ENCODE peak calls at places on chromosomes 12 and 14, in ten cellular contexts. I is cardiac muscle cell, K is progenitor cell of endocrine pancreas, X is Caco-2, G is RWPE1, C is pancreas, Q is uterus, L is astrocyte of the spinal cord, S is HL-60, W is tibial artery. T is an unnamed sample.

GRCh38 chr14:21711360-21711961 is 37.8 kb upstream of the OR4E1 start:
- DNase-seq in L (peak; percentile 61), S (peak; percentile 28), I (peak; percentile 69), K (no peak), X (peak; percentile 37), G (peak; percentile 47), C (peak; percentile 14), Q (no peak), W (no peak), T (no peak)

GRCh38 chr12:48882325-48882687 is 16.6 kb upstream of the RND1 start:
- DNase-seq in C (no peak), I (peak; percentile 65), G (no peak), S (no peak), X (peak; percentile 48), L (peak; percentile 12), Q (peak; percentile 31), K (no peak), W (peak; percentile 24), T (no peak)

GRCh38 chr12:68888243-68888642 is 44.7 kb downstream of the CPM start:
- DNase-seq in X (no peak), W (no peak), G (no peak), C (no peak), L (no peak), K (no peak), S (no peak), I (no peak), Q (no peak), T (no peak)

GRCh38 chr12:114902665-114903393 is 218.9 kb upstream of the TBX3 start:
- DNase-seq in S (no peak), L (peak; percentile 90), G (no peak), Q (no peak), I (peak; percentile 68), K (no peak), C (no peak), X (peak; percentile 40), W (no peak), T (no peak)

GRCh38 chr14:43410631-43411030 is 1096.5 kb downstream of the FSCB start:
- DNase-seq in S (no peak), L (no peak), K (no peak), I (no peak), W (no peak), G (no peak), X (peak; percentile 6), Q (no peak), C (no peak), T (no peak)

GRCh38 chr12:108822458-108823205 is 34.8 kb downstream of the SSH1 start:
- DNase-seq in W (no peak), S (no peak), G (no peak), L (no peak), C (no peak), Q (no peak), K (no peak), X (no peak), I (peak; percentile 56), T (no peak)

GRCh38 chr12:1496162-1496925 is 98.0 kb downstream of the FBXL14 start:
- DNase-seq in W (no peak), C (peak; percentile 28), X (no peak), Q (no peak), K (no peak), I (peak; percentile 36), S (no peak), G (no peak), L (peak; percentile 42), T (no peak)

GRCh38 chr12:57897296-57897974 is 43.9 kb upstream of the ATP23 start:
- DNase-seq in I (no peak), L (no peak), X (no peak), C (no peak), W (no peak), K (no peak), S (no peak), G (no peak), Q (no peak), T (no peak)

DNA sequence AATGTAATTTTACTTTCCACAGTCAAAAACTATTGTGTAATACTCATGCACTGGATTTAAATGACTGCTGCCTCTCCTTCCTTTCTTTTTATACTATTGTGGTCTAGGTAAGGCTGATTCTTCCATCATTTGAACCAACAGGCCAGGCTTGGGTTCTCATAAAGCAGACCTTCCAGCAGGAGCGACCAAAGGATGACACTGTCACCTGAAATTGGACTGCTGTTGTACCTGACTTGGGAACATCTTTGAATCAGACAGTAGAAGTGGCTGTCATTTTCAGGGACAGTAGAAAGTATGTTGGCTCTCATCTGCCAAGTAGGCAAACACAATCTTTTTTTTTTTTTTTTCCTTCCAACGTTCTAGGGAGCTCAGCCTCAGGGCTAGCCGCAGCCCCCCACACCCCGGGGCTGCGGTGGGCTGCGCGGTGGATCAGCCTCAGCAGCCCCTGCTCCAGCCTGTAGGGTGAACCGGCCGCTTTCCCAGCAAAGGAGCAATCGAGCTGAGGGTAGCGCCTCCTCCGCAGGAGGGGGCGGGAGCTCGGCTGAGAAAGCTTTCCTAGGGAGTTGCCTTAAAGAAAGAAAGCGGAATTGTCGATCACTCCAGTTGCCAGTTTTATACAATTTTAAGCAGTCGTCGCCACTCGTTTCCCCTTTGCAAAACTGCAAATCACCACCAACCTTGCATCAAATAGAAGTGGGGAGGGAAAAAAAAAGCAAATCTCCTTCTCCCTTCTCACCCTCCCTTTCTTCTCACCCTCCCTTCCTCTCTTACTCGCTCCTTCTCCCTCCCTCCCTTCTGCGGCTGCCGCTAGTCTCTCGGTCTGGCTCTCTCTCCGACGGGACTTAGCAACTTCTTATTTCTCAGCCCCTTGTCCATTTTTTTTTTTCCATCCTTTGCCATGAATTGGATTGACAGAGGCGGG is at the start of gene PDE3A:
- DNase-seq in X (peak; percentile 54), I (peak; percentile 89), K (peak; percentile 67), S (peak; percentile 44), W (peak; percentile 71), Q (peak; percentile 59), L (peak; percentile 91), C (peak; percentile 25), G (peak; percentile 23), T (no peak)
- TF ChIP-seq CTCF in X (no peak), I (peak; percentile 38), K (peak; percentile 53), S (no peak), W (peak; percentile 49), Q (no peak), L (peak; percentile 26), C (no peak), G (no peak), T (no peak)

DNA sequence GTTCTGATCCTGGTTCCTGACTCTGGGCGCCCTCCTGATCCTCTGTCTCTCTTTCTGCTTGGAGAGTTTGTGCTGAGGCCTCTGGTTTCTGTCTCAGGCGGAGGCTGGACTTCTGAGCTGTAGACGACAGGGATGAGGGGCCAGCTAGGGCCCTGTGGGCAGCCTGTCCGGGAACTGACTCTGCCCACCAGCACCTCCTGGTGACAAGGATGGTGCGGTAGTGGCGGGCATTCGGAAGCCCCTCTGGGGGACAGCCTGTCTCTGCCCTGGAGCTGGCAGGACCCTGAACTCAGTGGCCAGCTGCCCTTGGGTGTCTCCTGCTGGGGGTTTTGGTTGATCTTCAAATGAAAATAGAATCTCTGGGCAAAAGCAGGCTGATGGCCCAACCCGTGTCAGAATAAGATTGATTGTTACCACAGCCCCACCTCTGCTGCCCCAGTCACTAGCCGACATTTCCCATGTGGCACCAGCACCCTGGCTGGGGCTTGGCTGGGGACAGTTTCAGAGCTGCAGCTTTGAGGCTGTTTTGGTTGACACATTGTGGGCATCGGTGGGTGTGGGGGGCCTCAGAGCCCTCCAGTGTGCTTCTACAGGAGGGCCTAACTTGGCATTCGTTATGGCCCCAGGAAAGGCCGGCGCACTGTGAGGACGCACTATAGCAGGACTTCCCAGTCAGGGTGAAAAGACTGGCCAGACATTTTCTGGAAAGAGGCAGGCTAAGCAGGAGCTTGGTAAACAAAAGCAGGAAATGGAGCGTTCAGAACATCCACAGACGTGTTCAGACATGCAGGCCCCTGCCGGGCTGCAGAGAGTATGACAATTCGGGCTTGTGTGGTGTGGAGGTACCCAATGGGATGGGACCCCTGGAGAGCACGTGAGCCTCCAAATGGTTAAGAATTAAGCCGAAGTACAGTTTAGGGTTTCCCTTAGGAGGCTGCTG is 16.1 kb downstream of the KRT80 start:
- DNase-seq in Q (no peak), K (no peak), G (peak; percentile 89), L (peak; percentile 33), W (no peak), C (no peak), X (no peak), S (no peak), I (peak; percentile 53), T (no peak)
- TF ChIP-seq CTCF in Q (no peak), K (no peak), G (no peak), L (peak; percentile 25), W (peak; percentile 36), C (no peak), X (no peak), S (no peak), I (peak; percentile 28), T (no peak)

DNA sequence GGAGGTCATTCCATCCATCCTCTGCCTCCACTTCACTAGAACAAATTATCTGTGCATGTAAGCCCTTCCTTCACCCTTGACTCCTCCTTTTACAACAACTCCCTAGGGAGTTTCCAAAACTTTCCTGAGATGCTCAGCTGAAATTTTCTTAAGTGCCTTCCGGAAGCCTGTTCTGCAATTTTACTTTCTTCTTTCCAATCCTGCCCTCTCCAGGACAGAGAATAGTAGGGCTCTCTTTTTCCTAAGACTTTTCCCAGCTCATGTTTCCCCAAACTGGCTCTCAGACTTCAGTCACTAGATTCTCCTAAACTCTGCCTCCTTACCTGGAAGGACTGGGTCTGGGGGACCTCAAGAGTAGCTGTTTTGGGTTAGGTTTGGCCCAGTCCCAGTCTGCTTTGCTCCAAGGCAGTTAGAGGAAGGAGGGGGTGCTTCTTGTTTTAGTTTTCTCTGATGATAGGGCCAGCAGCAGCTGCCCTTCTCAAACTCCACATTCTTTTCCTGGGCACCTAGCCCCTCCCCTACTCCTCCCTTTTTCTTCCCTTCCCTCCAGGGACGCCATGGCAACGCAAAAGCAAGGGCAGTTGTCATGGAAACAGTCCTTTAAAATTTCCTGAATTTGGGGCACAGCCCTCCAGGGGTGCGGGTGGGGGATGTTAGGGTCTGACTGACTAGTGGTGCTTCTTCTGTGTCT is 17.1 kb downstream of the PPP1R1A start:
- DNase-seq in G (no peak), I (peak; percentile 34), L (no peak), S (no peak), W (no peak), K (no peak), X (no peak), Q (no peak), C (no peak), T (no peak)
- TF ChIP-seq CTCF in G (no peak), I (peak; percentile 8), L (no peak), S (no peak), W (no peak), K (no peak), X (no peak), Q (no peak), C (no peak), T (no peak)

GRCh38 chr14:30603402-30603801 is 18.7 kb upstream of the SCFD1 start:
- DNase-seq in G (no peak), K (no peak), L (no peak), S (no peak), W (no peak), X (no peak), C (no peak), I (no peak), Q (no peak), T (no peak)

GRCh38 chr14:30607156-30607780 is 14.9 kb upstream of the SCFD1 start:
- DNase-seq in I (peak; percentile 7), G (no peak), C (no peak), L (peak; percentile 58), Q (no peak), K (no peak), S (no peak), W (no peak), X (no peak), T (no peak)

GRCh38 chr14:30614155-30614554 is 8.0 kb upstream of the SCFD1 start:
- DNase-seq in L (no peak), I (no peak), W (no peak), S (no peak), X (no peak), Q (no peak), C (no peak), G (no peak), K (no peak), T (no peak)

GRCh38 chr14:30610719-30611388 is 11.3 kb upstream of the SCFD1 start:
- DNase-seq in G (peak; percentile 50), C (peak; percentile 71), L (peak; percentile 80), W (peak; percentile 73), Q (peak; percentile 35), X (peak; percentile 8), I (peak; percentile 87), S (peak; percentile 91), K (no peak), T (no peak)

GRCh38 chr14:30608533-30609006 is 13.5 kb upstream of the SCFD1 start:
- DNase-seq in G (no peak), I (peak; percentile 15), W (no peak), C (peak; percentile 47), L (peak; percentile 53), K (no peak), S (no peak), X (no peak), Q (no peak), T (no peak)
- TF ChIP-seq CTCF in G (no peak), I (no peak), W (no peak), C (no peak), L (peak; percentile 32), K (no peak), S (no peak), X (no peak), Q (no peak), T (no peak)